ENCODE peak calls at places on chromosomes 7 and 10, in six cellular contexts. M is body of pancreas, Q is A549, R is ovary, K is tibial nerve, H is endothelial cell of umbilical vein. S is an unnamed sample. For H3K4me1, the result is how much of the 10 kb centered on the place peaks cover.

GRCh38 chr7:69732203-69732602 is 133.9 kb downstream of the AUTS2 start:
- DNase-seq in M (peak), Q (peak), R (no peak), K (no peak), H (no peak), S (no peak)

GRCh38 chr7:135359633-135360032 is 126.0 kb downstream of the STRA8 start:
- DNase-seq in M (no peak), Q (no peak), R (no peak), K (no peak), H (no peak), S (no peak)

GRCh38 chr7:51428226-51428887 is 111.7 kb upstream of the COBL start:
- DNase-seq in M (no peak), Q (peak), R (no peak), K (no peak), H (no peak), S (no peak)

GRCh38 chr7:90592036-90592435 is 4.1 kb upstream of the CDK14 start:
- DNase-seq in M (no peak), Q (no peak), R (no peak), K (no peak), H (peak), S (no peak)

GRCh38 chr7:33837356-33837851 is 67.9 kb upstream of the BMPER start:
- DNase-seq in M (no peak), Q (no peak), R (no peak), K (peak), H (no peak), S (no peak)

GRCh38 chr7:28179081-28180030 is 1.2 kb downstream of the JAZF1 start:
- DNase-seq in M (peak), Q (peak), R (peak), K (peak), H (peak), S (peak)

GRCh38 chr7:125136755-125137547 is 207.3 kb upstream of the POT1 start:
- DNase-seq in M (no peak), Q (peak), R (no peak), K (no peak), H (peak), S (no peak)

GRCh38 chr10:4283841-4284610 is 499.0 kb upstream of the KLF6 start:
- DNase-seq in M (peak), Q (no peak), R (peak), K (peak), H (no peak), S (peak)

GRCh38 chr10:79031723-79032122 is 37.0 kb upstream of the ZMIZ1 start:
- DNase-seq in M (no peak), Q (no peak), R (no peak), K (no peak), H (no peak), S (no peak)

GRCh38 chr10:121927361-121927840 is 430 bp downstream of the ATE1 start:
- DNase-seq in M (peak), Q (no peak), R (no peak), K (no peak), H (no peak), S (peak)

GRCh38 chr7:27182861-27183681 is 2.0 kb downstream of the HOXA11 start:
- DNase-seq in M (no peak), Q (no peak), R (no peak), K (no peak), H (peak), S (no peak)

GRCh38 chr7:4642468-4643203 is 39.5 kb upstream of the FOXK1 start:
- DNase-seq in M (no peak), Q (no peak), R (no peak), K (no peak), H (peak), S (no peak)

GRCh38 chr7:96093435-96093834 is 228.5 kb downstream of the SLC25A13 start:
- DNase-seq in M (no peak), Q (peak), R (no peak), K (no peak), H (peak), S (no peak)

GRCh38 chr10:42970451-42971250 is 106.2 kb upstream of the RET start:
- DNase-seq in M (peak), Q (no peak), R (peak), K (no peak), H (no peak), S (no peak)

GRCh38 chr10:91569522-91569921 is 63.3 kb downstream of the PPP1R3C start:
- DNase-seq in M (no peak), Q (no peak), R (no peak), K (no peak), H (no peak), S (no peak)

GRCh38 chr7:34165927-34166550 is 260.7 kb downstream of the BMPER start:
- DNase-seq in M (no peak), Q (peak), R (no peak), K (no peak), H (peak), S (no peak)

GRCh38 chr10:94299417-94299816 is 63.3 kb downstream of the NOC3L start:
- DNase-seq in M (no peak), Q (no peak), R (no peak), K (no peak), H (no peak), S (no peak)

GRCh38 chr7:145092766-145093165 is 256.9 kb upstream of the TPK1 start:
- DNase-seq in M (no peak), Q (no peak), R (no peak), K (no peak), H (no peak), S (no peak)

GRCh38 chr7:73761854-73762658 is 8.0 kb downstream of the CLDN3 start:
- DNase-seq in M (no peak), Q (no peak), R (no peak), K (no peak), H (no peak), S (no peak)

GRCh38 chr10:32887481-32887880 is 70.5 kb downstream of the ITGB1 start:
- DNase-seq in M (no peak), Q (no peak), R (no peak), K (no peak), H (no peak), S (no peak)

GRCh38 chr7:74233655-74234280 is 20.4 kb downstream of the RFC2 start:
- DNase-seq in M (no peak), Q (no peak), R (no peak), K (no peak), H (peak), S (no peak)

GRCh38 chr10:57982091-57982490 is 285.6 kb downstream of the IPMK start:
- DNase-seq in M (no peak), Q (no peak), R (no peak), K (no peak), H (no peak), S (no peak)

GRCh38 chr10:71712572-71713134 is 6.9 kb downstream of the C10orf105 start:
- DNase-seq in M (no peak), Q (no peak), R (no peak), K (no peak), H (no peak), S (no peak)

GRCh38 chr10:13604641-13605040 is 17.9 kb downstream of the PRPF18 start:
- DNase-seq in M (no peak), Q (no peak), R (no peak), K (no peak), H (no peak), S (no peak)

GRCh38 chr7:69932034-69932628 is 333.9 kb downstream of the AUTS2 start:
- DNase-seq in M (peak), Q (peak), R (peak), K (peak), H (no peak), S (peak)

GRCh38 chr7:92609921-92610518 is 19.8 kb upstream of the FAM133B start:
- DNase-seq in M (no peak), Q (peak), R (no peak), K (no peak), H (peak), S (no peak)

GRCh38 chr10:88270871-88271713 is 312.0 kb downstream of the RNLS start:
- DNase-seq in M (no peak), Q (no peak), R (no peak), K (no peak), H (no peak), S (no peak)

GRCh38 chr10:88271736-88272135 is 311.4 kb downstream of the RNLS start:
- DNase-seq in M (no peak), Q (no peak), R (no peak), K (no peak), H (no peak), S (no peak)

GRCh38 chr10:88270061-88270808 is 312.9 kb downstream of the RNLS start:
- DNase-seq in M (no peak), Q (no peak), R (no peak), K (no peak), H (no peak), S (no peak)

GRCh38 chr10:88273567-88273966 is 309.6 kb downstream of the RNLS start:
- DNase-seq in M (no peak), Q (no peak), R (no peak), K (no peak), H (no peak), S (no peak)

GRCh38 chr10:88272186-88272585 is 310.9 kb downstream of the RNLS start:
- DNase-seq in M (no peak), Q (no peak), R (no peak), K (no peak), H (no peak), S (no peak)
- H3K4me1 ChIP-seq in M (under half), Q (under half), R (under half), K (under half), H (under half), S (under half)

DNA sequence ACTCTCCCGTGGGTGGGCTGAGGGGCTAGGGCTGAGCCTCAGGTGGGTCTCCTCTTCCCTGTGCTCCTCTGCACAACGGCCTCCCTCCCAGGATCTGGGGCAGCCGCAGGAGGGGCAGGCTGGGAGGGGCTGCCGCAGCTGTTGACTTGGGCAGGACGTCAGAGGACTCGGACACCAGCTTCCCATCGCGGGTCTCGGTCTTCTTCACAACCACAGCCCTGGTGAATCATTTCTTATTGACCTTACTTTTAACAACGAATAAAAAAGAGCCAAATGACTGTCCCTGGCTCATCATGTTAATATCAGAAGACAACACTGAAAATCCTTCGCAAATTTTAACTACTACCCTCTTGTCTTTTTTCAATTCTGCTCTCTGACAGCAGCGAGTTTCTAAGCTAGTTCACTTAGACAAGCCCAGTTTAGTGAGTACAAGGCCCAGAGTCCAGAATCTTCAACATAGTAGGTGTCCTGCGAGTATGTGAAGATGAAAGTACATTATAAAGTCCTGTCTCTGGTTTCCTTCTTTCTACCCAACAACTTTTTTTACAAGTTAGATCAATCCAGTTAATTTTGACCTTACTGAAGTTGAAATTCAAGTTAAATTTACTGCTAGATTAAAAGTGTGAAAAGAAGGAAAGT is 32.4 kb downstream of the CTNNA3 start:
- DNase-seq in M (no peak), Q (no peak), R (no peak), K (no peak), H (no peak), S (peak)
- H3K27ac ChIP-seq in M (no peak), Q (no peak), R (no peak), K (peak), H (no peak), S (no peak)

GRCh38 chr7:107319724-107320228 is 150.1 kb upstream of the GPR22 start:
- DNase-seq in M (no peak), Q (no peak), R (no peak), K (no peak), H (no peak), S (no peak)

GRCh38 chr7:107322015-107322414 is 147.8 kb upstream of the GPR22 start:
- DNase-seq in M (no peak), Q (no peak), R (no peak), K (no peak), H (no peak), S (no peak)

GRCh38 chr7:107315821-107316220 is 147.0 kb downstream of the HBP1 start:
- DNase-seq in M (no peak), Q (no peak), R (no peak), K (no peak), H (no peak), S (no peak)

GRCh38 chr7:107318523-107319160 is 149.8 kb downstream of the HBP1 start:
- DNase-seq in M (no peak), Q (peak), R (no peak), K (no peak), H (no peak), S (no peak)

GRCh38 chr7:107321611-107322010 is 148.2 kb upstream of the GPR22 start:
- DNase-seq in M (no peak), Q (no peak), R (no peak), K (no peak), H (no peak), S (no peak)
- TF ChIP-seq POLR2A in M (no peak), Q (no peak), R (no peak), K (no peak), H (no peak), S (no peak)

GRCh38 chr7:2953588-2954407 is 89.9 kb downstream of the CARD11 start:
- DNase-seq in M (no peak), Q (no peak), R (no peak), K (no peak), H (no peak), S (no peak)
- H3K4me1 ChIP-seq in M (under half), Q (under half), R (under half), K (under half), H (under half), S (under half)

GRCh38 chr7:47285860-47286491 is 295.9 kb downstream of the TNS3 start:
- DNase-seq in M (no peak), Q (no peak), R (no peak), K (no peak), H (no peak), S (no peak)

GRCh38 chr7:47282790-47283496 is 299.0 kb downstream of the TNS3 start:
- DNase-seq in M (no peak), Q (no peak), R (no peak), K (no peak), H (no peak), S (no peak)

GRCh38 chr7:47281966-47282643 is 299.8 kb downstream of the TNS3 start:
- DNase-seq in M (no peak), Q (no peak), R (no peak), K (no peak), H (no peak), S (no peak)

GRCh38 chr7:47284691-47285246 is 297.1 kb downstream of the TNS3 start:
- DNase-seq in M (no peak), Q (no peak), R (no peak), K (no peak), H (no peak), S (no peak)

GRCh38 chr7:47283497-47284131 is 298.3 kb downstream of the TNS3 start:
- DNase-seq in M (peak), Q (peak), R (no peak), K (no peak), H (no peak), S (no peak)
- H3K27ac ChIP-seq in M (no peak), Q (peak), R (no peak), K (peak), H (no peak), S (no peak)

GRCh38 chr10:124999433-125000365 is 57.8 kb downstream of the ZRANB1 start:
- DNase-seq in M (peak), Q (no peak), R (peak), K (peak), H (peak), S (peak)
- TF ChIP-seq POLR2A in M (no peak), Q (no peak), R (no peak), K (no peak), H (no peak), S (no peak)

DNA sequence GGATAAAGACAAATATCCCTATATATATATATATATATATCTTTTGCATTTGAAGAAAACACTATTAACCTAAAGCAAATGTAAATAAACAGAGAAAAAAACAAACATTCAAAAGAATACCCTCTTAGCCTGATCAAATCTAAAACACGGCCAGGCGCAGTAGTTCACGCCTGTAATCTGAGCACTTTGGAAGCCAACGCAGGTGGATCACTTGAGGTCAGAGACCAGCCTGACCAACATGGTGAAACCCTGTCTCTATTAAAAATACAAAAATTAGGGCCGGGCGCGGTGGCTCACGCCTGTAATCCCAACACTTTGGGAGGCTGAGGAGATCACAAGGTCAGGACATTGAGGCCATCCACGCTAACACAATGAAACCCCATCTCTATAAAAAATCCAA is 9.2 kb downstream of the ANXA7 start:
- DNase-seq in M (no peak), Q (no peak), R (no peak), K (no peak), H (no peak), S (no peak)
- H3K4me1 ChIP-seq in M (under half), Q (under half), R (under half), K (under half), H (under half), S (under half)

GRCh38 chr10:51020175-51020574 is 54.1 kb upstream of the PRKG1 start:
- DNase-seq in M (no peak), Q (no peak), R (no peak), K (no peak), H (no peak), S (no peak)
- H3K27ac ChIP-seq in M (no peak), Q (no peak), R (no peak), K (no peak), H (no peak), S (no peak)

GRCh38 chr10:119080521-119081259 is at the start of gene EIF3A:
- DNase-seq in M (peak), Q (peak), R (peak), K (peak), H (peak), S (peak)
- TF ChIP-seq POLR2A in M (peak), Q (peak), R (peak), K (peak), H (peak), S (peak)